ENCODE peak calls at places on chromosome 12, in five cellular contexts. One of them, this sample, is unnamed. For H3K9me3 and H3K36me3, the result is how much of the 10 kb centered on the place peaks cover.

GRCh38 chr12:92462049-92462448 is 240.7 kb upstream of the PLEKHG7 start:
- DNase-seq in tibial nerve: no peak
- DNase-seq in mammary epithelial cell: no peak
- DNase-seq in right atrium auricular region: no peak
- DNase-seq in adipocyte: no peak
- DNase-seq in this sample: no peak

GRCh38 chr12:113471619-113472171 is at the start of gene LHX5:
- DNase-seq in tibial nerve: no peak
- DNase-seq in mammary epithelial cell: no peak
- DNase-seq in right atrium auricular region: no peak
- DNase-seq in adipocyte: no peak
- DNase-seq in this sample: no peak

GRCh38 chr12:93419388-93420034 is 22.2 kb downstream of the UBE2N start:
- DNase-seq in tibial nerve: no peak
- DNase-seq in mammary epithelial cell: peak
- DNase-seq in right atrium auricular region: no peak
- DNase-seq in adipocyte: peak
- DNase-seq in this sample: no peak

GRCh38 chr12:31880340-31880739 is 78.9 kb upstream of the RESF1 start:
- DNase-seq in tibial nerve: no peak
- DNase-seq in mammary epithelial cell: no peak
- DNase-seq in right atrium auricular region: no peak
- DNase-seq in adipocyte: no peak
- DNase-seq in this sample: no peak

GRCh38 chr12:20183563-20183962 is 184.8 kb upstream of the PDE3A start:
- DNase-seq in tibial nerve: no peak
- DNase-seq in mammary epithelial cell: no peak
- DNase-seq in right atrium auricular region: no peak
- DNase-seq in adipocyte: peak
- DNase-seq in this sample: no peak

GRCh38 chr12:72230589-72230988 is 41.6 kb upstream of the TRHDE start:
- DNase-seq in tibial nerve: no peak
- DNase-seq in mammary epithelial cell: no peak
- DNase-seq in right atrium auricular region: no peak
- DNase-seq in adipocyte: peak
- DNase-seq in this sample: no peak

GRCh38 chr12:62438098-62438692 is 28.4 kb upstream of the MON2 start:
- DNase-seq in tibial nerve: peak
- DNase-seq in mammary epithelial cell: peak
- DNase-seq in right atrium auricular region: peak
- DNase-seq in adipocyte: peak
- DNase-seq in this sample: no peak

GRCh38 chr12:47777741-47778558 is 4.9 kb downstream of the SLC48A1 start:
- DNase-seq in tibial nerve: no peak
- DNase-seq in mammary epithelial cell: no peak
- DNase-seq in right atrium auricular region: no peak
- DNase-seq in adipocyte: no peak
- DNase-seq in this sample: no peak

GRCh38 chr12:85920324-85920947 is 46.3 kb downstream of the NTS start:
- DNase-seq in tibial nerve: no peak
- DNase-seq in mammary epithelial cell: peak
- DNase-seq in right atrium auricular region: no peak
- DNase-seq in adipocyte: peak
- DNase-seq in this sample: no peak

GRCh38 chr12:107079172-107080011 is 14.0 kb downstream of the CRY1 start:
- DNase-seq in tibial nerve: no peak
- DNase-seq in mammary epithelial cell: peak
- DNase-seq in right atrium auricular region: no peak
- DNase-seq in adipocyte: peak
- DNase-seq in this sample: no peak

GRCh38 chr12:89863968-89864367 is 155.3 kb upstream of the ATP2B1 start:
- DNase-seq in tibial nerve: no peak
- DNase-seq in mammary epithelial cell: no peak
- DNase-seq in right atrium auricular region: no peak
- DNase-seq in adipocyte: no peak
- DNase-seq in this sample: peak

GRCh38 chr12:119730381-119730780 is 62.4 kb downstream of the PRKAB1 start:
- DNase-seq in tibial nerve: no peak
- DNase-seq in mammary epithelial cell: no peak
- DNase-seq in right atrium auricular region: no peak
- DNase-seq in adipocyte: no peak
- DNase-seq in this sample: no peak

GRCh38 chr12:28054583-28054982 is 82.0 kb upstream of the PTHLH start:
- DNase-seq in tibial nerve: no peak
- DNase-seq in mammary epithelial cell: no peak
- DNase-seq in right atrium auricular region: no peak
- DNase-seq in adipocyte: no peak
- DNase-seq in this sample: no peak

GRCh38 chr12:53063708-53064612 is 14.1 kb downstream of the TNS2 start:
- DNase-seq in tibial nerve: peak
- DNase-seq in mammary epithelial cell: no peak
- DNase-seq in right atrium auricular region: peak
- DNase-seq in adipocyte: peak
- DNase-seq in this sample: no peak

GRCh38 chr12:45674583-45674982 is 54.9 kb upstream of the ARID2 start:
- DNase-seq in tibial nerve: peak
- DNase-seq in mammary epithelial cell: peak
- DNase-seq in right atrium auricular region: no peak
- DNase-seq in adipocyte: peak
- DNase-seq in this sample: no peak

GRCh38 chr12:89464974-89465592 is 59.5 kb downstream of the GALNT4 start:
- DNase-seq in tibial nerve: no peak
- DNase-seq in mammary epithelial cell: peak
- DNase-seq in right atrium auricular region: no peak
- DNase-seq in adipocyte: no peak
- DNase-seq in this sample: no peak

GRCh38 chr12:116295327-116296263 is 18.1 kb upstream of the MED13L start:
- DNase-seq in tibial nerve: no peak
- DNase-seq in mammary epithelial cell: no peak
- DNase-seq in right atrium auricular region: no peak
- DNase-seq in adipocyte: no peak
- DNase-seq in this sample: no peak

GRCh38 chr12:41794341-41794740 is 350.3 kb downstream of the GXYLT1 start:
- DNase-seq in tibial nerve: no peak
- DNase-seq in mammary epithelial cell: no peak
- DNase-seq in right atrium auricular region: no peak
- DNase-seq in adipocyte: no peak
- DNase-seq in this sample: no peak

GRCh38 chr12:71981149-71981548 is 42.5 kb downstream of the TPH2 start:
- DNase-seq in tibial nerve: no peak
- DNase-seq in mammary epithelial cell: no peak
- DNase-seq in right atrium auricular region: no peak
- DNase-seq in adipocyte: no peak
- DNase-seq in this sample: no peak

GRCh38 chr12:61993734-61994345 is 266.4 kb upstream of the USP15 start:
- DNase-seq in tibial nerve: no peak
- DNase-seq in mammary epithelial cell: peak
- DNase-seq in right atrium auricular region: no peak
- DNase-seq in adipocyte: peak
- DNase-seq in this sample: no peak

GRCh38 chr12:115227137-115227615 is 543.2 kb upstream of the TBX3 start:
- DNase-seq in tibial nerve: no peak
- DNase-seq in mammary epithelial cell: peak
- DNase-seq in right atrium auricular region: peak
- DNase-seq in adipocyte: peak
- DNase-seq in this sample: no peak

GRCh38 chr12:49750027-49750977 is 8.9 kb downstream of the TMBIM6 start:
- DNase-seq in tibial nerve: no peak
- DNase-seq in mammary epithelial cell: peak
- DNase-seq in right atrium auricular region: no peak
- DNase-seq in adipocyte: peak
- DNase-seq in this sample: no peak

GRCh38 chr12:114711689-114712152 is 27.7 kb upstream of the TBX3 start:
- DNase-seq in tibial nerve: no peak
- DNase-seq in mammary epithelial cell: no peak
- DNase-seq in right atrium auricular region: no peak
- DNase-seq in adipocyte: no peak
- DNase-seq in this sample: no peak

GRCh38 chr12:32264995-32265394 is 134.4 kb upstream of the FGD4 start:
- DNase-seq in tibial nerve: peak
- DNase-seq in mammary epithelial cell: no peak
- DNase-seq in right atrium auricular region: no peak
- DNase-seq in adipocyte: peak
- DNase-seq in this sample: no peak

GRCh38 chr12:84738481-84738972 is 174.1 kb downstream of the SLC6A15 start:
- DNase-seq in tibial nerve: no peak
- DNase-seq in mammary epithelial cell: peak
- DNase-seq in right atrium auricular region: no peak
- DNase-seq in adipocyte: peak
- DNase-seq in this sample: no peak

DNA sequence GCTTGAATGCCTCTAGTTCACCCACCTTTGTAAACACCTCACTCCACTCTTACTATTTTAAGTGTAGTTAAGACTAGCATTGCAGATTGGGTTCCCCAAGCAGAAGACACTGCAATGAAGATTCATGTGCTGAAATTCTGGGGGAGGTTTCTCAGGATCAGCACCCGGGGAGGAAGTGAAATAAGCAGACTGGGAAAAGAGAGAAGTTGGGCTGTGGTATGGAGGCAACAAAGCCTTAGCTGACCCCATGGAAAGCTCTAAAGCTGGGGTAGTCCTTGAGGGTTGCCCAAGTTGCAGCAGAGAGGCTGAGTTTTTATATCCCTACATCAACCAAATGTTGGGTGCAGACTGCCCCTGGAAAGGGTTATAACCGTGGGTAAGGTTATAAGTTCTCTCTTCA is 23.9 kb upstream of the IGF1 start:
- DNase-seq in tibial nerve: no peak
- DNase-seq in mammary epithelial cell: no peak
- DNase-seq in right atrium auricular region: no peak
- DNase-seq in adipocyte: no peak
- DNase-seq in this sample: no peak
- H3K9me3 ChIP-seq in tibial nerve: under half
- H3K9me3 ChIP-seq in mammary epithelial cell: under half
- H3K9me3 ChIP-seq in right atrium auricular region: under half
- H3K9me3 ChIP-seq in adipocyte: under half
- H3K9me3 ChIP-seq in this sample: under half

DNA sequence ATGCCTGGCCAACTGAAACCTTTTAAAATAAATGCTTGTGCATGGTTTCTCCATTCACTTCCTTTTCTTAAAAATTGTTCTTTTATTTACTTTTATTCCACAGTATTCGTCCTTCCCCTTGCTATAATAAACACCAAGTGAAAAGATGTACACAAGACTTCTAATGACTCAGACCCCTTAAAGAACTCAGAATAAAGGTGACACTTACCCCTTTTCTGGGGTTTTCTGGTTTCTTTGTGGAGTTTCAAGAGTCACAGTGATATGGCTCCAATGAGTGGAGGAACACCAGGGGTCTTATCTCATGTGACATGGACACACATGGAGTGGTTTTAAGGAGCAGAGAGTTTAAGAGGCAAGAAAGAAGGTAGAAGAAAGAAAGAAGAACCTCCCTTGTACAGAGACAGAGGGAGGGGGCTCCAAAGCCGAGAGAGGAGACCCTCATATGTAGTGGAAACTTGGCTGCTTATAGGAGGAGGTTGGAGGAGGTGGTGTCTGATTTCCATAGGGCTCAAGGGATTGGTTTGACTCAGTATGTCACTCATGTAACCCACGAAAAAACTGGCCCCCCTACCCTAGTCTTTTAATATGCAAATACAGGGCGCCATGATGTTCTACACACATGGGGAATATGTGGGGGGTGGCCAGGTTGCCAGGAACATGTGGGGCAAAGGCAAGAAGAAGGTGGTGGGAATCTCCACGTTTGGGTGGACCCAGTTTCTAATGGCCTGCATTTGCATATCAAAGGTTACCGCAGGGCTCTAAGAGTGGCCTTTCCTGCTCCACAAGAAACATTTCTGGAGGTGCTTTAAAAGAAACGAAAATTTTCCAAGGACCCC is 22.1 kb upstream of the CD69 start:
- DNase-seq in tibial nerve: no peak
- DNase-seq in mammary epithelial cell: no peak
- DNase-seq in right atrium auricular region: no peak
- DNase-seq in adipocyte: no peak
- DNase-seq in this sample: no peak
- H3K36me3 ChIP-seq in tibial nerve: under half
- H3K36me3 ChIP-seq in mammary epithelial cell: under half
- H3K36me3 ChIP-seq in right atrium auricular region: under half
- H3K36me3 ChIP-seq in adipocyte: under half
- H3K36me3 ChIP-seq in this sample: under half

GRCh38 chr12:130620756-130621155 is 95.3 kb downstream of the RIMBP2 start:
- DNase-seq in tibial nerve: no peak
- DNase-seq in mammary epithelial cell: no peak
- DNase-seq in right atrium auricular region: no peak
- DNase-seq in adipocyte: no peak
- DNase-seq in this sample: no peak

GRCh38 chr12:130621696-130622298 is 94.3 kb downstream of the RIMBP2 start:
- DNase-seq in tibial nerve: no peak
- DNase-seq in mammary epithelial cell: no peak
- DNase-seq in right atrium auricular region: no peak
- DNase-seq in adipocyte: no peak
- DNase-seq in this sample: no peak

GRCh38 chr12:130619378-130619970 is 96.6 kb downstream of the RIMBP2 start:
- DNase-seq in tibial nerve: no peak
- DNase-seq in mammary epithelial cell: no peak
- DNase-seq in right atrium auricular region: no peak
- DNase-seq in adipocyte: no peak
- DNase-seq in this sample: no peak

GRCh38 chr12:130622803-130623202 is 93.3 kb downstream of the RIMBP2 start:
- DNase-seq in tibial nerve: no peak
- DNase-seq in mammary epithelial cell: no peak
- DNase-seq in right atrium auricular region: no peak
- DNase-seq in adipocyte: no peak
- DNase-seq in this sample: no peak

DNA sequence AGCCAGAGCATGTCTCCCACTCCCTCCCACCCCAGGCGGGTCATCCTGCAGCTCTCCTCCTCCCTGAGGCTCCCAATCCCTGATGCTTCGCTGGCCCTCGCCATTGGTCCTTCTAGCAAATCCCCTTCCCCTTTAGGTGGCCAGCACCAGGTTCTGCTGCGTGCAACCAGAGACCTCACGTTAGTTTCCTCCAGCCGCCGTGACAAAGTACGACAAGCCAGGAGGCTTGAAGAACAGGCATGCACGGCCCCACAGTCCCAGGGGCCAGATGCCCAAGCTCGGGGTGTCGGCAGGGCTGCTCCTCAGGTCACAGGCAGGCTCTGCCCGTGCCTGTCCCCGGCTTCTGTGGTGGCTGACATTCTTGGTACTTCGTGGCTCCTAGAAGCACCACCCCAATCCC is 95.8 kb downstream of the RIMBP2 start:
- DNase-seq in tibial nerve: no peak
- DNase-seq in mammary epithelial cell: no peak
- DNase-seq in right atrium auricular region: no peak
- DNase-seq in adipocyte: no peak
- DNase-seq in this sample: no peak
- H3K9me3 ChIP-seq in tibial nerve: under half
- H3K9me3 ChIP-seq in mammary epithelial cell: under half
- H3K9me3 ChIP-seq in right atrium auricular region: under half
- H3K9me3 ChIP-seq in adipocyte: under half
- H3K9me3 ChIP-seq in this sample: under half

DNA sequence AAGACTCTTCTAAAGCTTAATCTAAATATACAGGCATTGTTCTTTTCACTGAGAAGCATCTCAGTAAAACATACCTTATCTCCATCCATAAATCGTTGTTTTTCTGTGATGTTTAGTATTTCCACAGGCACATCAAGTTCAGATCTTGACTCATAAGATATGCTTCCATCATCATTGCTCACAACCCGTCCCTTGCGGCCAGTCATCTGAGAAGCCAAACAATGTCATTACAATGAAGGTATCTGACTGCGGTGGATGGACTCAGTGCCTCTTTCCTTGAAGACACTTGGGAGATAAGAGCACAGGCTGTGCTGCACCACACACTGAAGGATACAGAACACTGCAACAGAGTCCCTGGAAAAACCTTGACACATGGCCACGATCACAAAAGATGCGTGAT is 44.8 kb downstream of the SBNO1 start:
- DNase-seq in tibial nerve: no peak
- DNase-seq in mammary epithelial cell: no peak
- DNase-seq in right atrium auricular region: no peak
- DNase-seq in adipocyte: no peak
- DNase-seq in this sample: no peak
- H3K36me3 ChIP-seq in tibial nerve: half or more
- H3K36me3 ChIP-seq in mammary epithelial cell: half or more
- H3K36me3 ChIP-seq in right atrium auricular region: half or more
- H3K36me3 ChIP-seq in adipocyte: half or more
- H3K36me3 ChIP-seq in this sample: half or more

This sample was measured in effector memory CD4-positive, alpha-beta T cell.